ENCODE peak calls at places on chromosomes 4 and X, in six cellular contexts. One of them, this sample, is unnamed.

GRCh38 chr4:55437356-55437796 is 41.6 kb downstream of the TMEM165 start:
- DNase-seq in SJSA1: no peak
- DNase-seq in Right ventricle myocardium superior: no peak
- DNase-seq in colonic mucosa: peak
- DNase-seq in iris pigment epithelial cell: peak
- DNase-seq in mammary epithelial cell: no peak
- DNase-seq in this sample: no peak

GRCh38 chr4:143531368-143531767 is 17.9 kb downstream of the SMARCA5 start:
- DNase-seq in Right ventricle myocardium superior: no peak
- DNase-seq in colonic mucosa: no peak
- DNase-seq in SJSA1: no peak
- DNase-seq in mammary epithelial cell: no peak
- DNase-seq in iris pigment epithelial cell: peak
- DNase-seq in this sample: no peak

GRCh38 chr4:138275946-138276621 is 33.9 kb upstream of the SLC7A11 start:
- DNase-seq in iris pigment epithelial cell: peak
- DNase-seq in SJSA1: peak
- DNase-seq in mammary epithelial cell: peak
- DNase-seq in colonic mucosa: no peak
- DNase-seq in Right ventricle myocardium superior: no peak
- DNase-seq in this sample: no peak

GRCh38 chr4:149993030-149993429 is 85.2 kb upstream of the DCLK2 start:
- DNase-seq in colonic mucosa: no peak
- DNase-seq in Right ventricle myocardium superior: no peak
- DNase-seq in mammary epithelial cell: peak
- DNase-seq in SJSA1: no peak
- DNase-seq in iris pigment epithelial cell: no peak
- DNase-seq in this sample: no peak

GRCh38 chrX:136318895-136319597 is 18.3 kb downstream of the ADGRG4 start:
- DNase-seq in iris pigment epithelial cell: no peak
- DNase-seq in Right ventricle myocardium superior: no peak
- DNase-seq in SJSA1: no peak
- DNase-seq in colonic mucosa: no peak
- DNase-seq in mammary epithelial cell: no peak
- DNase-seq in this sample: no peak

GRCh38 chr4:168484626-168485025 is 4.3 kb upstream of the DDX60L start:
- DNase-seq in iris pigment epithelial cell: peak
- DNase-seq in Right ventricle myocardium superior: no peak
- DNase-seq in colonic mucosa: no peak
- DNase-seq in SJSA1: peak
- DNase-seq in mammary epithelial cell: peak
- DNase-seq in this sample: no peak

GRCh38 chrX:150362599-150363481 is at the start of gene MAMLD1:
- DNase-seq in SJSA1: peak
- DNase-seq in colonic mucosa: peak
- DNase-seq in mammary epithelial cell: peak
- DNase-seq in Right ventricle myocardium superior: peak
- DNase-seq in iris pigment epithelial cell: peak
- DNase-seq in this sample: peak

GRCh38 chr4:74018771-74019170 is 19.7 kb downstream of the CXCL3 start:
- DNase-seq in iris pigment epithelial cell: peak
- DNase-seq in Right ventricle myocardium superior: no peak
- DNase-seq in SJSA1: no peak
- DNase-seq in mammary epithelial cell: peak
- DNase-seq in colonic mucosa: no peak
- DNase-seq in this sample: no peak

GRCh38 chr4:111984169-111984873 is 160.9 kb upstream of the FAM241A start:
- DNase-seq in colonic mucosa: no peak
- DNase-seq in SJSA1: no peak
- DNase-seq in Right ventricle myocardium superior: no peak
- DNase-seq in iris pigment epithelial cell: no peak
- DNase-seq in mammary epithelial cell: no peak
- DNase-seq in this sample: no peak

GRCh38 chr4:113908829-113909228 is 70.6 kb downstream of the ARSJ start:
- DNase-seq in iris pigment epithelial cell: no peak
- DNase-seq in Right ventricle myocardium superior: no peak
- DNase-seq in mammary epithelial cell: no peak
- DNase-seq in colonic mucosa: no peak
- DNase-seq in SJSA1: no peak
- DNase-seq in this sample: no peak

GRCh38 chr4:87840149-87840548 is 7.4 kb downstream of the MEPE start:
- DNase-seq in mammary epithelial cell: no peak
- DNase-seq in Right ventricle myocardium superior: no peak
- DNase-seq in SJSA1: no peak
- DNase-seq in iris pigment epithelial cell: no peak
- DNase-seq in colonic mucosa: no peak
- DNase-seq in this sample: no peak

GRCh38 chr4:106316773-106317409 is 541 bp downstream of the AIMP1 start:
- DNase-seq in mammary epithelial cell: peak
- DNase-seq in Right ventricle myocardium superior: no peak
- DNase-seq in iris pigment epithelial cell: peak
- DNase-seq in SJSA1: no peak
- DNase-seq in colonic mucosa: no peak
- DNase-seq in this sample: no peak

GRCh38 chr4:186832906-186833305 is 109.2 kb upstream of the FAT1 start:
- DNase-seq in mammary epithelial cell: peak
- DNase-seq in Right ventricle myocardium superior: no peak
- DNase-seq in iris pigment epithelial cell: peak
- DNase-seq in SJSA1: no peak
- DNase-seq in colonic mucosa: no peak
- DNase-seq in this sample: no peak

GRCh38 chr4:13103382-13104015 is 380.6 kb downstream of the RAB28 start:
- DNase-seq in iris pigment epithelial cell: no peak
- DNase-seq in colonic mucosa: no peak
- DNase-seq in SJSA1: no peak
- DNase-seq in mammary epithelial cell: no peak
- DNase-seq in Right ventricle myocardium superior: no peak
- DNase-seq in this sample: no peak

GRCh38 chr4:128558896-128559669 is 250.4 kb upstream of the JADE1 start:
- DNase-seq in colonic mucosa: no peak
- DNase-seq in mammary epithelial cell: no peak
- DNase-seq in iris pigment epithelial cell: peak
- DNase-seq in SJSA1: peak
- DNase-seq in Right ventricle myocardium superior: no peak
- DNase-seq in this sample: no peak

GRCh38 chrX:148133099-148133725 is 152.1 kb downstream of the FMR1NB start:
- DNase-seq in Right ventricle myocardium superior: no peak
- DNase-seq in SJSA1: no peak
- DNase-seq in mammary epithelial cell: peak
- DNase-seq in colonic mucosa: no peak
- DNase-seq in iris pigment epithelial cell: no peak
- DNase-seq in this sample: no peak

GRCh38 chrX:4358577-4358976 is 645.1 kb upstream of the PRKX start:
- DNase-seq in SJSA1: no peak
- DNase-seq in Right ventricle myocardium superior: no peak
- DNase-seq in colonic mucosa: no peak
- DNase-seq in iris pigment epithelial cell: no peak
- DNase-seq in mammary epithelial cell: no peak
- DNase-seq in this sample: no peak

GRCh38 chr4:76723373-76723772 is 174.6 kb downstream of the SOWAHB start:
- DNase-seq in iris pigment epithelial cell: peak
- DNase-seq in SJSA1: no peak
- DNase-seq in colonic mucosa: no peak
- DNase-seq in mammary epithelial cell: peak
- DNase-seq in Right ventricle myocardium superior: no peak
- DNase-seq in this sample: no peak

GRCh38 chr4:100984901-100985300 is 362.4 kb downstream of the PPP3CA start:
- DNase-seq in colonic mucosa: no peak
- DNase-seq in Right ventricle myocardium superior: no peak
- DNase-seq in SJSA1: peak
- DNase-seq in iris pigment epithelial cell: peak
- DNase-seq in mammary epithelial cell: peak
- DNase-seq in this sample: no peak

GRCh38 chr4:89379541-89380035 is 72.0 kb upstream of the GPRIN3 start:
- DNase-seq in colonic mucosa: peak
- DNase-seq in iris pigment epithelial cell: no peak
- DNase-seq in Right ventricle myocardium superior: no peak
- DNase-seq in SJSA1: no peak
- DNase-seq in mammary epithelial cell: no peak
- DNase-seq in this sample: no peak

GRCh38 chr4:5758741-5759140 is 47.7 kb downstream of the EVC start:
- DNase-seq in iris pigment epithelial cell: peak
- DNase-seq in SJSA1: peak
- DNase-seq in colonic mucosa: no peak
- DNase-seq in mammary epithelial cell: peak
- DNase-seq in Right ventricle myocardium superior: no peak
- DNase-seq in this sample: no peak

GRCh38 chrX:137428777-137429564 is 137.0 kb upstream of the ZIC3 start:
- DNase-seq in Right ventricle myocardium superior: no peak
- DNase-seq in colonic mucosa: no peak
- DNase-seq in iris pigment epithelial cell: no peak
- DNase-seq in mammary epithelial cell: no peak
- DNase-seq in SJSA1: no peak
- DNase-seq in this sample: no peak

GRCh38 chrX:96655947-96656623 is 28.6 kb upstream of the DIAPH2 start:
- DNase-seq in colonic mucosa: peak
- DNase-seq in SJSA1: no peak
- DNase-seq in Right ventricle myocardium superior: no peak
- DNase-seq in iris pigment epithelial cell: no peak
- DNase-seq in mammary epithelial cell: no peak
- DNase-seq in this sample: no peak

GRCh38 chr4:72875545-72875944 is 194.0 kb downstream of the COX18 start:
- DNase-seq in mammary epithelial cell: no peak
- DNase-seq in SJSA1: no peak
- DNase-seq in Right ventricle myocardium superior: no peak
- DNase-seq in iris pigment epithelial cell: no peak
- DNase-seq in colonic mucosa: no peak
- DNase-seq in this sample: no peak

GRCh38 chr4:156638332-156638731 is 333.3 kb downstream of the PDGFC start:
- DNase-seq in SJSA1: peak
- DNase-seq in iris pigment epithelial cell: peak
- DNase-seq in Right ventricle myocardium superior: no peak
- DNase-seq in mammary epithelial cell: no peak
- DNase-seq in colonic mucosa: no peak
- DNase-seq in this sample: no peak

GRCh38 chr4:112361181-112361791 is 64.1 kb downstream of the ALPK1 start:
- DNase-seq in mammary epithelial cell: peak
- DNase-seq in iris pigment epithelial cell: peak
- DNase-seq in SJSA1: no peak
- DNase-seq in colonic mucosa: no peak
- DNase-seq in Right ventricle myocardium superior: no peak
- DNase-seq in this sample: no peak

GRCh38 chrX:150536455-150537116 is 31.8 kb upstream of the MTM1 start:
- DNase-seq in iris pigment epithelial cell: no peak
- DNase-seq in Right ventricle myocardium superior: no peak
- DNase-seq in colonic mucosa: no peak
- DNase-seq in SJSA1: no peak
- DNase-seq in mammary epithelial cell: no peak
- DNase-seq in this sample: no peak